ENCODE peak calls at places on chromosomes 6 and 20, in nine cellular contexts. One of them, this sample, is unnamed. For H3K4me1, the result is how much of the 10 kb centered on the place peaks cover.

GRCh38 chr6:39228111-39228971 is 934 bp downstream of the KCNK5 start:
- DNase-seq in right lobe of liver: peak
- DNase-seq in Peyer's patch: no peak
- DNase-seq in sigmoid colon: no peak
- DNase-seq in ovary: peak
- DNase-seq in heart left ventricle: no peak
- DNase-seq in HCT116: no peak
- DNase-seq in A549: no peak
- DNase-seq in prostate gland: no peak
- DNase-seq in this sample: no peak

GRCh38 chr20:58407201-58407873 is 18.3 kb downstream of the VAPB start:
- DNase-seq in ovary: no peak
- DNase-seq in A549: peak
- DNase-seq in Peyer's patch: no peak
- DNase-seq in prostate gland: no peak
- DNase-seq in sigmoid colon: no peak
- DNase-seq in right lobe of liver: no peak
- DNase-seq in heart left ventricle: no peak
- DNase-seq in HCT116: no peak
- DNase-seq in this sample: no peak

GRCh38 chr6:23176883-23177282 is 607.5 kb downstream of the HDGFL1 start:
- DNase-seq in prostate gland: no peak
- DNase-seq in heart left ventricle: no peak
- DNase-seq in A549: peak
- DNase-seq in HCT116: no peak
- DNase-seq in right lobe of liver: no peak
- DNase-seq in ovary: no peak
- DNase-seq in Peyer's patch: no peak
- DNase-seq in sigmoid colon: no peak
- DNase-seq in this sample: no peak

GRCh38 chr20:18276821-18277220 is 11.5 kb upstream of the ZNF133 start:
- DNase-seq in ovary: peak
- DNase-seq in sigmoid colon: no peak
- DNase-seq in HCT116: peak
- DNase-seq in right lobe of liver: peak
- DNase-seq in Peyer's patch: peak
- DNase-seq in A549: peak
- DNase-seq in heart left ventricle: no peak
- DNase-seq in prostate gland: peak
- DNase-seq in this sample: no peak

GRCh38 chr6:10487668-10488327 is 33.4 kb upstream of the GCNT2 start:
- DNase-seq in prostate gland: no peak
- DNase-seq in heart left ventricle: no peak
- DNase-seq in A549: no peak
- DNase-seq in sigmoid colon: no peak
- DNase-seq in Peyer's patch: no peak
- DNase-seq in right lobe of liver: no peak
- DNase-seq in HCT116: no peak
- DNase-seq in ovary: no peak
- DNase-seq in this sample: no peak

GRCh38 chr20:51380401-51381385 is 161.8 kb downstream of the NFATC2 start:
- DNase-seq in heart left ventricle: no peak
- DNase-seq in A549: no peak
- DNase-seq in sigmoid colon: peak
- DNase-seq in right lobe of liver: no peak
- DNase-seq in Peyer's patch: no peak
- DNase-seq in ovary: no peak
- DNase-seq in HCT116: no peak
- DNase-seq in prostate gland: no peak
- DNase-seq in this sample: no peak

GRCh38 chr6:37705239-37706051 is 7.8 kb upstream of the MDGA1 start:
- DNase-seq in A549: peak
- DNase-seq in heart left ventricle: peak
- DNase-seq in right lobe of liver: peak
- DNase-seq in Peyer's patch: peak
- DNase-seq in sigmoid colon: peak
- DNase-seq in HCT116: no peak
- DNase-seq in prostate gland: peak
- DNase-seq in ovary: peak
- DNase-seq in this sample: peak

GRCh38 chr6:110158479-110158878 is 21.0 kb downstream of the WASF1 start:
- DNase-seq in sigmoid colon: no peak
- DNase-seq in Peyer's patch: no peak
- DNase-seq in right lobe of liver: no peak
- DNase-seq in heart left ventricle: no peak
- DNase-seq in prostate gland: no peak
- DNase-seq in A549: no peak
- DNase-seq in HCT116: no peak
- DNase-seq in ovary: no peak
- DNase-seq in this sample: no peak

GRCh38 chr6:128139519-128139918 is 238.7 kb upstream of the THEMIS start:
- DNase-seq in Peyer's patch: peak
- DNase-seq in A549: peak
- DNase-seq in prostate gland: no peak
- DNase-seq in sigmoid colon: no peak
- DNase-seq in right lobe of liver: no peak
- DNase-seq in heart left ventricle: no peak
- DNase-seq in ovary: no peak
- DNase-seq in HCT116: no peak
- DNase-seq in this sample: no peak

GRCh38 chr6:137049095-137049494 is 4.3 kb upstream of the IL20RA start:
- DNase-seq in HCT116: no peak
- DNase-seq in sigmoid colon: no peak
- DNase-seq in ovary: no peak
- DNase-seq in heart left ventricle: no peak
- DNase-seq in Peyer's patch: no peak
- DNase-seq in right lobe of liver: no peak
- DNase-seq in A549: no peak
- DNase-seq in prostate gland: no peak
- DNase-seq in this sample: no peak

GRCh38 chr20:34871966-34872603 is 571 bp downstream of the GGT7 start:
- DNase-seq in A549: no peak
- DNase-seq in heart left ventricle: no peak
- DNase-seq in ovary: no peak
- DNase-seq in Peyer's patch: no peak
- DNase-seq in right lobe of liver: no peak
- DNase-seq in sigmoid colon: no peak
- DNase-seq in HCT116: no peak
- DNase-seq in prostate gland: no peak
- DNase-seq in this sample: no peak

GRCh38 chr6:151440498-151440897 is 11.4 kb downstream of the RMND1 start:
- DNase-seq in right lobe of liver: no peak
- DNase-seq in HCT116: no peak
- DNase-seq in Peyer's patch: no peak
- DNase-seq in heart left ventricle: no peak
- DNase-seq in sigmoid colon: no peak
- DNase-seq in A549: no peak
- DNase-seq in prostate gland: no peak
- DNase-seq in ovary: no peak
- DNase-seq in this sample: no peak

GRCh38 chr6:108561742-108562502 is 1.2 kb downstream of the FOXO3 start:
- DNase-seq in right lobe of liver: peak
- DNase-seq in Peyer's patch: peak
- DNase-seq in ovary: peak
- DNase-seq in prostate gland: peak
- DNase-seq in heart left ventricle: no peak
- DNase-seq in A549: no peak
- DNase-seq in sigmoid colon: peak
- DNase-seq in HCT116: no peak
- DNase-seq in this sample: peak

GRCh38 chr6:108560463-108561308 is at the start of gene FOXO3:
- DNase-seq in Peyer's patch: peak
- DNase-seq in HCT116: peak
- DNase-seq in sigmoid colon: peak
- DNase-seq in A549: peak
- DNase-seq in right lobe of liver: peak
- DNase-seq in ovary: peak
- DNase-seq in heart left ventricle: peak
- DNase-seq in prostate gland: peak
- DNase-seq in this sample: peak

GRCh38 chr6:108564178-108564577 is 3.5 kb downstream of the FOXO3 start:
- DNase-seq in right lobe of liver: no peak
- DNase-seq in prostate gland: no peak
- DNase-seq in heart left ventricle: no peak
- DNase-seq in sigmoid colon: no peak
- DNase-seq in A549: no peak
- DNase-seq in HCT116: peak
- DNase-seq in ovary: no peak
- DNase-seq in Peyer's patch: no peak
- DNase-seq in this sample: no peak

GRCh38 chr6:108563292-108563691 is 2.6 kb downstream of the FOXO3 start:
- DNase-seq in sigmoid colon: no peak
- DNase-seq in A549: no peak
- DNase-seq in prostate gland: no peak
- DNase-seq in ovary: no peak
- DNase-seq in right lobe of liver: no peak
- DNase-seq in HCT116: no peak
- DNase-seq in heart left ventricle: no peak
- DNase-seq in Peyer's patch: no peak
- DNase-seq in this sample: no peak

DNA sequence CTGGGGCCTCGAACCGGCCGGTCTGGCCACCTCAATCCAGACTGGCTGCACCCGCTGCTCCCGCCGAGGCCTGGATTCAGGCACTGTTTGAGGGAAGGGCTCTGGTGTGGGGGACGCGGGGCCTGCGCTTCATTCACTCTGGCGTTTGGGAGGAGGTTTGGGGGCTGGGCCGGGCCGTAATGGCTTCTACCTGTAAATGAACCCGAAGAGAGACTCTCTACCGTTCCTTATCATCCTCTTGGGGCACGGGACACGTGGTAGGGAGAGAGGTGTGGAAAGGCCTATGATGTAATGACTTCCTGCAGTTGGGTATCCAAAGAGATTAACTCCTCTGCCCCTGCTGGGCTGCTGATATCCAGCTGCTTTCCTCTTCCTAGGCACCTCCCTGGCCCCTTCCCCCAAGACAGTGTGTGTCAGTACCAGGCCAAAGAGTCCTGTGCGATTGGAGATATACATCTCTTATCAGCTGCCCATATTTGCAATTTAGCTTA is 1.8 kb downstream of the FOXO3 start:
- DNase-seq in Peyer's patch: peak
- DNase-seq in A549: peak
- DNase-seq in HCT116: peak
- DNase-seq in heart left ventricle: peak
- DNase-seq in sigmoid colon: peak
- DNase-seq in prostate gland: peak
- DNase-seq in right lobe of liver: peak
- DNase-seq in ovary: peak
- DNase-seq in this sample: peak
- TF ChIP-seq CTCF in Peyer's patch: no peak
- TF ChIP-seq CTCF in A549: no peak
- TF ChIP-seq CTCF in HCT116: no peak
- TF ChIP-seq CTCF in heart left ventricle: peak
- TF ChIP-seq CTCF in sigmoid colon: no peak
- TF ChIP-seq CTCF in prostate gland: peak
- TF ChIP-seq CTCF in right lobe of liver: no peak
- TF ChIP-seq CTCF in ovary: no peak
- TF ChIP-seq CTCF in this sample: no peak

DNA sequence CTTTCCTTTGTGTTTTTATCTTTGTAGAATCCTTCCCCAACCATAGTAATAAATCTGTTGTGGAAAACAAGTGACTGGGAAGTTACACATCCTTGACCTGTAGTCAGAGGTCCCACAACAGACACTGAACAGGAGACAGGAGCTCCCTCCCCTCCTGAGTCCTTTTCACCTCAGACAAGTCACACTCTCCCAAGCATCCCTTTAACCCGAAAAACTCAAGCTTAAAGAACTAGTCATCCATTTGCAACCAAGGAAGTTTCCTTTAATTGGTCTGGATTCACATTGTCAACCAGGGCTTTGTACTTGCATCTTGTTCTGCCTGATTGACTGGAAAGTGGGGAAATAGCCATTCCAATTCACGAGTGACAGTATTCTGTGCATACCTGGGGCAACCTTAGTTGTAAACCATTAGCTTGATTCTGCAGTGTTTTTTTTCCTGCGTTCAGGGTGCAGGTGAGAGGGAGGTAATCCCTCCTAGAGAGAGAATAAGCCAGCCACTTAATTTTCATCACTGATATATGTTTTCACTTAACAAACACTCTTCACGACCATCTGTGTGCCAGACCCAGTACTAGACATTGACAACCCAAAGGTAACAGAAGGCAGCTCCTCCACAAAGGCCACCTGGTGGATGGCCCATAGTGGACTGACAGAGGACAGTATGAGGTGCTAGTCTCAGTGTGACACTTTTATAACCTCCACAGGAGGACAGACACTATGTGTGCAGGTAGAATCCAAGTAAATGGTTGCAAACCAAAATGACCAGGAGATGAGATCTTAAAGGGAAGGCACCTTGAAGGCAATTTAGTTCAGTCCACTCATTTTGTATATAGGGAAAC is 112.4 kb downstream of the SLX4IP start:
- DNase-seq in Peyer's patch: no peak
- DNase-seq in right lobe of liver: no peak
- DNase-seq in ovary: no peak
- DNase-seq in sigmoid colon: no peak
- DNase-seq in HCT116: no peak
- DNase-seq in prostate gland: no peak
- DNase-seq in A549: no peak
- DNase-seq in heart left ventricle: no peak
- DNase-seq in this sample: no peak
- H3K4me1 ChIP-seq in Peyer's patch: under half
- H3K4me1 ChIP-seq in right lobe of liver: under half
- H3K4me1 ChIP-seq in ovary: under half
- H3K4me1 ChIP-seq in sigmoid colon: under half
- H3K4me1 ChIP-seq in HCT116: half or more
- H3K4me1 ChIP-seq in prostate gland: under half
- H3K4me1 ChIP-seq in A549: under half
- H3K4me1 ChIP-seq in heart left ventricle: under half
- H3K4me1 ChIP-seq in this sample: under half

GRCh38 chr6:42788671-42789070 is 6.8 kb downstream of the BICRAL start:
- DNase-seq in prostate gland: no peak
- DNase-seq in Peyer's patch: no peak
- DNase-seq in HCT116: no peak
- DNase-seq in sigmoid colon: peak
- DNase-seq in right lobe of liver: no peak
- DNase-seq in A549: no peak
- DNase-seq in ovary: no peak
- DNase-seq in heart left ventricle: no peak
- DNase-seq in this sample: no peak
- TF ChIP-seq POLR2A in prostate gland: no peak
- TF ChIP-seq POLR2A in Peyer's patch: no peak
- TF ChIP-seq POLR2A in HCT116: no peak
- TF ChIP-seq POLR2A in sigmoid colon: no peak
- TF ChIP-seq POLR2A in right lobe of liver: no peak
- TF ChIP-seq POLR2A in A549: no peak
- TF ChIP-seq POLR2A in ovary: no peak
- TF ChIP-seq POLR2A in heart left ventricle: no peak
- TF ChIP-seq POLR2A in this sample: no peak

DNA sequence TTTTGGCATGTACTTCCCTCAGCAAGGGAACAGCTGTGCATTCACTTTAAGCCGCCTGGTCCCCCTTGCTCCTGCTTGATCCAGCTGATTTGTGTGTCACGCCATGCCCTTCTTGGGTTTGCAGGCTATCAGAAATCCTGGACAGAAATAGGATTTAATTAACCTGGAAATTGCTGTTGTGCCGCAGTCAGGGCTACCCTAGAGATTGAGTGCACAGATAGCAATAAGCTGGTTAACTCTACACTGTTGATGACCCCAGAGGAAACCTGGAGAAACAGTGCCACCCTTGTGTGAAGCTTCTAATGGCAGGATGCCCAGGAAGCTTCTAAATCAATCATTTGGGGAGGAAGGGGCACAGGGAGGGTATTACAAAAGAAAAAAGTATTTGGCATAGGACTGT is 199.0 kb downstream of the JARID2 start:
- DNase-seq in right lobe of liver: no peak
- DNase-seq in HCT116: peak
- DNase-seq in heart left ventricle: no peak
- DNase-seq in Peyer's patch: no peak
- DNase-seq in sigmoid colon: no peak
- DNase-seq in ovary: no peak
- DNase-seq in prostate gland: no peak
- DNase-seq in A549: no peak
- DNase-seq in this sample: no peak
- TF ChIP-seq CTCF in right lobe of liver: peak
- TF ChIP-seq CTCF in HCT116: peak
- TF ChIP-seq CTCF in heart left ventricle: no peak
- TF ChIP-seq CTCF in Peyer's patch: no peak
- TF ChIP-seq CTCF in sigmoid colon: no peak
- TF ChIP-seq CTCF in ovary: no peak
- TF ChIP-seq CTCF in prostate gland: peak
- TF ChIP-seq CTCF in A549: peak
- TF ChIP-seq CTCF in this sample: no peak